ENCODE peak calls at places on chromosomes 2 and 18, in four cellular contexts. J is BE2C, P is HCT116, D is PC-3. N is an unnamed sample.
A peak's percentile ranks its signal among the peaks of the same experiment; 100 is the strongest.

GRCh38 chr2:36466135-36466534 is 110.6 kb downstream of the CRIM1 start:
- DNase-seq in J (no peak), P (no peak), D (no peak), N (no peak)

GRCh38 chr2:38876407-38876806 is 631 bp downstream of the MORN2 start:
- DNase-seq in J (no peak), P (no peak), D (no peak), N (no peak)

GRCh38 chr2:62527478-62528210 is 21.6 kb upstream of the TMEM17 start:
- DNase-seq in J (no peak), P (no peak), D (no peak), N (no peak)

GRCh38 chr2:80288576-80288975 is 16.0 kb downstream of the LRRTM1 start:
- DNase-seq in J (peak; percentile 24), P (no peak), D (no peak), N (no peak)

GRCh38 chr2:5897249-5897648 is 205.1 kb downstream of the SOX11 start:
- DNase-seq in J (no peak), P (no peak), D (no peak), N (no peak)

GRCh38 chr2:96977631-96978195 is 8.7 kb downstream of the FAM178B start:
- DNase-seq in J (no peak), P (peak; percentile 2), D (peak; percentile 16), N (peak; percentile 75)

GRCh38 chr2:197804758-197805597 is 585 bp downstream of the PLCL1 start:
- DNase-seq in J (peak; percentile 32), P (no peak), D (no peak), N (no peak)

GRCh38 chr18:39414009-39414700 is 1848.6 kb upstream of the CELF4 start:
- DNase-seq in J (no peak), P (peak; percentile 41), D (peak; percentile 58), N (peak; percentile 93)

GRCh38 chr18:57116598-57117132 is 30.2 kb upstream of the BOD1L2 start:
- DNase-seq in J (no peak), P (no peak), D (no peak), N (no peak)

GRCh38 chr18:57125627-57126026 is 21.3 kb upstream of the BOD1L2 start:
- DNase-seq in J (no peak), P (no peak), D (no peak), N (no peak)

GRCh38 chr18:57122906-57123510 is 23.9 kb upstream of the BOD1L2 start:
- DNase-seq in J (no peak), P (no peak), D (no peak), N (no peak)

DNA sequence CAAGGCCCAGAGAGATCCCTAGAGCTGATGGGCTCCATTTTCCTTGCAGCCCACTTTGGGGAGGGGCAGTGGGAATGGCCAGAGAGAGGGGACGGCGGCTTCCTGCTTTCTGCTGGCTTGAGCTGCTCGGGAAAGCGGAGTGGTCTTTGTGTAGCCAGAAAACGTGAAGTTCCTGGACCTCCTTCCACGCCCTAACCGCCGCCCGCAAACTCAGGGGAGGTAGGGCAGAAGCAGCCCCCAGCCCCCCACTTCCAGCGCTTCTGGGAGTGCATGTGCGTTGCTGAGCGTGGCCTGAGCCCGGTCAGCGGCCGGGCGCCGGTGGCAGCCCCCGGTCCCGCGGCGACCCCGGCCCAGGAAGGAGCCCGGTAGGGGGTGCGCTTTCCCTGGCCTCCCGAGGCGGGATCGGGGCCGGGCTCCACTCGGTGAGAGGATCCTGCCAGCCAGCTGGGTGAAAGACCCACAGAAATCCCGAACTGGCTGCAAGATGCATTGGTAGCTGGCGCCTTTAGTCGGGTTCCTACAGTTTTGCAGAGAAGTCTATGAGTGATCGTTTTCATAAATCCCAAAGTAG is 25.3 kb upstream of the BOD1L2 start:
- DNase-seq in J (no peak), P (no peak), D (no peak), N (no peak)
- H3K4me3 ChIP-seq in J (no peak overlapping the region), P (no peak overlapping the region), D (no peak overlapping the region), N (no peak overlapping the region)

DNA sequence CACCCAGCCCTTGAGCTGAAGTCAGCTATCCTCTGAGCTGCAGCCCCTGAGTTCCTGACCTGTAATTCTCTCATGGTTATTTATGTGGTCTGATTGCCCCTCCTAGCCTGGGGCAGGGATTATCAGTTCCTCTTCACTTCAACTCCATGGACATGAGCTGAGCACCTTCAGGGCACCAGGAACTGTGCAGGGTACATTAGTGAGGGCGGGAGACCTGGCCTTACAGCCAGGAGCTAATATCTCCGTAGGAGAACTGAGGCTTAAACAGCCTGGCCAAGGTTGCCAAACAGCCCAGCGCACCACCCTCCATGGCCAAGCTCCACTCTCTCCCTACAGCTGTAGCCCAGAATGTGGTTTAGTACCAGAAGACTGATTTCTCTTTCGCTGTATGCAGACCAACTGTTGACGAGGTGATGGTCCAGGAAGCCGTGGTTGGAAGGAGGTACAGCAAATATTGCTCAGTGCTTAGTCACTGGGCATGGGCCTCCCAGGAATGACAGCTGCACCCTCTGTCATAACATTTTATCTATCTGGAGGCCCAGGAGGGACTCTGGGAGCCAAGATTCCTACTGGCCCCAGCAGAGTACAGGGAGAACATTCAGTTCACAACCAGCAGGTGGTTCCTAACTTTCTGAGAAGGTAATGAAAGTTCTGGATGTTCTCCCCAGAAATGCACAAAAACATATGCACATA is 228.7 kb upstream of the SIX2 start:
- DNase-seq in J (no peak), P (peak; percentile 16), D (peak; percentile 99), N (peak; percentile 93)
- TF ChIP-seq CTCF in J (no peak), P (no peak), D (peak; percentile 71), N (peak; percentile 34)

DNA sequence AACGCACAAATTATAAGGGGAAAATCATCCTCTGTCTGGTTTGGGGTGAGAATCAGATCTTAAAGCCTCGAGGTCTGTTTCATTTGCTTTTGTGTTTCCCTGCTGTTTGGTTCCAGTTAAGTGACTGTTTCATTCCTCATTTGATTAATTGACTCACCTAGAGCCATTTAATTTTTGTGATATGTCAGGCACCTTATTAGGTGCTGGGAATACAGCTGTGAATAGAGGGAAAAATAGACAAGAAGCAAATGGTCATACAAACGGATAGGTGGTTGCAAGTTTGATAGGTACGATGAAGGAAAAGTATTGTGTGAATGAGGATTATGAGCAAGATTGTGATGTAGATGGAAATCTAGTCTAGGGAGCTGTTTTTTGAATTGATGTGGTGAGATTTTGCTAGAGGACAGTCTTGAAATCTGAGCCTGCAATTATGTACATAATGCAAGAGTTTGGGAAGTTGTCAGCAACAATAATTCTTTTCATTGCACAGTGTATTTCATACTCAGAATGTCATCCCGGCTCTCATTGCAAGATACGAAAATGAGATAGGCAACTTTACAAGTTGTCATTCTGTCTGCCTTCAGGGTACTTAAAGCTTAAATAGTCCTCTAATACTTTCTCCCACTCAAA is 2.2 kb downstream of the ACSL3 start:
- DNase-seq in J (no peak), P (no peak), D (peak; percentile 41), N (no peak)
- H3K4me3 ChIP-seq in J (peak overlapping the region; percentile 77), P (peak overlapping the region; percentile 86), D (peak overlapping the region; percentile 76), N (peak overlapping the region; percentile 92)

GRCh38 chr18:12067671-12068070 is 26.0 kb upstream of the ANKRD62 start:
- DNase-seq in J (no peak), P (no peak), D (no peak), N (no peak)

GRCh38 chr18:12062974-12063373 is 30.7 kb upstream of the ANKRD62 start:
- DNase-seq in J (no peak), P (no peak), D (no peak), N (no peak)

GRCh38 chr18:12066910-12067511 is 26.6 kb upstream of the ANKRD62 start:
- DNase-seq in J (no peak), P (no peak), D (no peak), N (no peak)

GRCh38 chr18:12061685-12062084 is 32.0 kb upstream of the ANKRD62 start:
- DNase-seq in J (no peak), P (no peak), D (no peak), N (no peak)

GRCh38 chr18:12064086-12064763 is 29.4 kb upstream of the ANKRD62 start:
- DNase-seq in J (no peak), P (no peak), D (no peak), N (no peak)
- TF ChIP-seq CTCF in J (no peak), P (no peak), D (no peak), N (no peak)

GRCh38 chr2:8412082-8412481 is 269.8 kb upstream of the ID2 start:
- DNase-seq in J (no peak), P (no peak), D (peak; percentile 25), N (no peak)

GRCh38 chr2:8412586-8412985 is 269.3 kb upstream of the ID2 start:
- DNase-seq in J (no peak), P (no peak), D (no peak), N (no peak)

GRCh38 chr2:8414946-8415869 is 266.6 kb upstream of the ID2 start:
- DNase-seq in J (no peak), P (no peak), D (no peak), N (no peak)

GRCh38 chr2:8416172-8416571 is 265.7 kb upstream of the ID2 start:
- DNase-seq in J (no peak), P (no peak), D (no peak), N (no peak)

DNA sequence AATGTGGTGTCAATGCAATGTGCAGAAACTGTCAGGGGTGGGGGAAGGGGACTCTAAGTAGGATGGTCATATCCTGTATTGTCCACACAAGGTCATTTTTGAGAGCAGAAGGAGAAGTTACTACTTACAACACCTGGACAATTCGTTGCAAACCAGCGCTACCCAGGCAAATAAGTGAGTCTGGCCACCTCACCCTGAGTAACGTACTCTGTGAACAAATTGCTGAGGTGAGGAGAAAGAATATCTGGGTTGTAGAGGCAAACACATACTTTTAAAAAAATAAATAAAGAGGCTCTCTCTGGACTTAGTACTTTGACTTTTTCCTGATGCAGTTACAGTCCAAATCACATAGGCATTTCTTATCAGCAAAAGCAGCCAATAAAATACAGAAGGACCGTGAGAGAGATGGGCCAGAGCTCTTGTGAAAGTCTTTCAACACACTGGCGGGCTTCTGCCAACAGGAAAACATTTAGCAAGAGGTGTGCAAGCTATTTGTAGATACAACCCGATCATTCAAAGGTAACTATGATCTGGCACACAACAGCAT is 268.2 kb upstream of the ID2 start:
- DNase-seq in J (no peak), P (no peak), D (no peak), N (no peak)
- H3K4me3 ChIP-seq in J (no peak overlapping the region), P (no peak overlapping the region), D (no peak overlapping the region), N (no peak overlapping the region)

N was measured in epithelial cell of esophagus.